ENCODE peak calls at places on chromosomes 1 and 21, in five cellular contexts. K is LHCN-M2, J is memory B cell, C is AG08396, N is HTR-8/SVneo. D is an unnamed sample.

GRCh38 chr1:186865253-186865652 is 36.5 kb downstream of the PLA2G4A start:
- DNase-seq in K (no peak), J (no peak), C (no peak), N (no peak), D (no peak)

GRCh38 chr1:96522927-96523326 is 198.7 kb upstream of the PTBP2 start:
- DNase-seq in K (no peak), J (no peak), C (no peak), N (no peak), D (no peak)

GRCh38 chr21:37005548-37006242 is 807 bp upstream of the RIPPLY3 start:
- DNase-seq in K (no peak), J (no peak), C (no peak), N (no peak), D (no peak)

GRCh38 chr1:14304381-14304865 is 294.1 kb upstream of the KAZN start:
- DNase-seq in K (peak; percentile 59), J (no peak), C (peak; percentile 11), N (no peak), D (peak; percentile 38)

GRCh38 chr1:101043776-101044175 is 18.2 kb upstream of the DPH5 start:
- DNase-seq in K (peak; percentile 50), J (no peak), C (peak; percentile 25), N (peak; percentile 21), D (no peak)

GRCh38 chr1:49197081-49197480 is 420.4 kb upstream of the BEND5 start:
- DNase-seq in K (peak; percentile 13), J (no peak), C (no peak), N (no peak), D (no peak)

GRCh38 chr1:30780409-30780808 is 22.8 kb upstream of the LAPTM5 start:
- DNase-seq in K (no peak), J (no peak), C (no peak), N (no peak), D (no peak)

GRCh38 chr1:224067621-224068457 is 46.1 kb upstream of the FBXO28 start:
- DNase-seq in K (peak; percentile 89), J (no peak), C (peak; percentile 30), N (no peak), D (no peak)

GRCh38 chr1:83901547-83902155 is 97.3 kb downstream of the TTLL7 start:
- DNase-seq in K (peak; percentile 86), J (no peak), C (peak; percentile 50), N (peak; percentile 10), D (no peak)

GRCh38 chr1:8070381-8070811 is 44.3 kb upstream of the ERRFI1 start:
- DNase-seq in K (peak; percentile 63), J (no peak), C (no peak), N (no peak), D (no peak)

GRCh38 chr1:209756608-209757445 is 974 bp downstream of the TRAF3IP3 start:
- DNase-seq in K (no peak), J (no peak), C (no peak), N (no peak), D (no peak)

GRCh38 chr1:27936370-27936769 is 1.6 kb downstream of the SMPDL3B start:
- DNase-seq in K (no peak), J (no peak), C (no peak), N (no peak), D (no peak)

D was measured in tibial nerve.